ENCODE peak calls at places on chromosomes 5 and 9, in four cellular contexts. V is RWPE1, D is dorsolateral prefrontal cortex, E is prostate gland. W is an unnamed sample.

GRCh38 chr9:92986175-92987110 is 39.1 kb downstream of the FGD3 start:
- DNase-seq in V (no peak), D (no peak), E (no peak), W (peak; percentile 91)

GRCh38 chr9:136143215-136144001 is 24.7 kb upstream of the TMEM250 start:
- DNase-seq in V (no peak), D (no peak), E (no peak), W (no peak)

GRCh38 chr9:22097712-22098111 is 88.6 kb upstream of the CDKN2B start:
- DNase-seq in V (no peak), D (no peak), E (no peak), W (no peak)

GRCh38 chr5:84381501-84382362 is 2.9 kb downstream of the EDIL3 start:
- DNase-seq in V (no peak), D (no peak), E (no peak), W (no peak)

GRCh38 chr5:68436686-68437520 is 221.3 kb downstream of the PIK3R1 start:
- DNase-seq in V (no peak), D (no peak), E (no peak), W (no peak)

GRCh38 chr5:94691947-94692346 is 73.5 kb downstream of the SLF1 start:
- DNase-seq in V (peak; percentile 17), D (no peak), E (no peak), W (no peak)

GRCh38 chr5:172410839-172411238 is 43.5 kb downstream of the SH3PXD2B start:
- DNase-seq in V (no peak), D (no peak), E (no peak), W (no peak)

GRCh38 chr9:135882011-135882410 is 25.3 kb downstream of the CAMSAP1 start:
- DNase-seq in V (no peak), D (no peak), E (no peak), W (no peak)

GRCh38 chr5:87393331-87393730 is 19.4 kb downstream of the CCNH start:
- DNase-seq in V (peak; percentile 56), D (no peak), E (no peak), W (no peak)

GRCh38 chr5:73901455-73901854 is 275.5 kb downstream of the ARHGEF28 start:
- DNase-seq in V (peak; percentile 30), D (no peak), E (no peak), W (no peak)

GRCh38 chr5:59209758-59210359 is 627.0 kb downstream of the RAB3C start:
- DNase-seq in V (no peak), D (no peak), E (no peak), W (no peak)

GRCh38 chr5:59296317-59297264 is 596.9 kb downstream of the PDE4D start:
- DNase-seq in V (peak; percentile 56), D (no peak), E (no peak), W (no peak)

GRCh38 chr5:93886917-93887361 is 145.5 kb upstream of the POU5F2 start:
- DNase-seq in V (no peak), D (no peak), E (no peak), W (no peak)

GRCh38 chr5:177329883-177330282 is 18.2 kb upstream of the MXD3 start:
- DNase-seq in V (no peak), D (no peak), E (no peak), W (no peak)

GRCh38 chr5:42951847-42952411 is 88.2 kb downstream of the ANXA2R start:
- DNase-seq in V (no peak), D (no peak), E (no peak), W (no peak)

GRCh38 chr5:61313960-61314681 is 17.9 kb upstream of the ZSWIM6 start:
- DNase-seq in V (peak; percentile 89), D (no peak), E (no peak), W (no peak)

GRCh38 chr5:138448481-138449398 is 9.9 kb downstream of the REEP2 start:
- DNase-seq in V (no peak), D (no peak), E (no peak), W (no peak)

GRCh38 chr9:104872959-104873850 is 54.8 kb downstream of the ABCA1 start:
- DNase-seq in V (peak; percentile 97), D (no peak), E (no peak), W (peak; percentile 95)

GRCh38 chr5:103569313-103570060 is 6.9 kb upstream of the NUDT12 start:
- DNase-seq in V (no peak), D (no peak), E (no peak), W (no peak)

GRCh38 chr9:87336914-87337333 is 160.7 kb upstream of the DAPK1 start:
- DNase-seq in V (peak; percentile 61), D (no peak), E (peak; percentile 31), W (peak; percentile 82)

GRCh38 chr5:169647566-169647965 is 10.5 kb downstream of the DOCK2 start:
- DNase-seq in V (no peak), D (no peak), E (no peak), W (peak; percentile 81)

GRCh38 chr5:2387224-2388004 is 364.1 kb downstream of the IRX2 start:
- DNase-seq in V (no peak), D (no peak), E (no peak), W (no peak)

GRCh38 chr5:4229414-4229813 is 633.8 kb downstream of the IRX1 start:
- DNase-seq in V (no peak), D (no peak), E (no peak), W (peak; percentile 68)

GRCh38 chr9:92607773-92608172 is 62.2 kb downstream of the IPPK start:
- DNase-seq in V (no peak), D (no peak), E (no peak), W (no peak)

GRCh38 chr5:111670826-111671492 is 86.0 kb downstream of the NREP start:
- DNase-seq in V (peak; percentile 86), D (no peak), E (no peak), W (no peak)

GRCh38 chr5:66680804-66681203 is 84.6 kb downstream of the MAST4 start:
- DNase-seq in V (no peak), D (no peak), E (no peak), W (no peak)

GRCh38 chr9:78439866-78440830 is 143.2 kb downstream of the PSAT1 start:
- DNase-seq in V (no peak), D (no peak), E (no peak), W (no peak)

GRCh38 chr5:32076699-32077695 is 97.1 kb downstream of the GOLPH3 start:
- DNase-seq in V (peak; percentile 52), D (no peak), E (peak; percentile 44), W (no peak)